ENCODE peak calls at places on chromosomes 12 and 14, in six cellular contexts. N is aorta, I is amygdala, G is posterior vena cava, M is heart right ventricle, W is DMS 273 treated with DMSO at 0.1 percent for 48 hours. A is an unnamed sample.

GRCh38 chr12:77007476-77007875 is 57.9 kb downstream of the E2F7 start:
- DNase-seq in N (no peak), I (no peak), G (no peak), M (no peak), W (no peak), A (no peak)

GRCh38 chr14:28635387-28635786 is 131.2 kb upstream of the FOXG1 start:
- DNase-seq in N (no peak), I (no peak), G (no peak), M (no peak), W (no peak), A (no peak)

GRCh38 chr14:66974397-66975025 is 214.7 kb upstream of the GARIN2 start:
- DNase-seq in N (no peak), I (no peak), G (no peak), M (no peak), W (no peak), A (no peak)

GRCh38 chr12:20494803-20495202 is 126.5 kb downstream of the PDE3A start:
- DNase-seq in N (no peak), I (no peak), G (no peak), M (no peak), W (no peak), A (no peak)

GRCh38 chr12:93699271-93700141 is 22.3 kb downstream of the CRADD start:
- DNase-seq in N (no peak), I (no peak), G (no peak), M (no peak), W (no peak), A (no peak)

GRCh38 chr14:69441948-69442347 is 42.6 kb upstream of the PLEKHD1 start:
- DNase-seq in N (no peak), I (no peak), G (no peak), M (no peak), W (no peak), A (no peak)

GRCh38 chr14:23568600-23569310 is 1.2 kb upstream of the AP1G2 start:
- DNase-seq in N (no peak), I (no peak), G (peak), M (no peak), W (no peak), A (no peak)

GRCh38 chr12:22283006-22283506 is 51.5 kb downstream of the ST8SIA1 start:
- DNase-seq in N (no peak), I (no peak), G (no peak), M (no peak), W (no peak), A (no peak)

GRCh38 chr12:19431407-19432308 is 7.6 kb upstream of the AEBP2 start:
- DNase-seq in N (no peak), I (no peak), G (no peak), M (no peak), W (no peak), A (no peak)

GRCh38 chr14:100416921-100417451 is 93.8 kb downstream of the SLC25A47 start:
- DNase-seq in N (peak), I (no peak), G (no peak), M (no peak), W (no peak), A (no peak)

GRCh38 chr12:26125451-26126339 is 858 bp upstream of the BHLHE41 start:
- DNase-seq in N (peak), I (peak), G (peak), M (peak), W (peak), A (peak)

GRCh38 chr12:18422849-18423248 is 161.5 kb downstream of the PIK3C2G start:
- DNase-seq in N (no peak), I (no peak), G (no peak), M (no peak), W (no peak), A (no peak)

GRCh38 chr12:57130941-57131340 is 2.7 kb downstream of the LRP1 start:
- DNase-seq in N (no peak), I (no peak), G (no peak), M (no peak), W (no peak), A (no peak)

A was measured in Right ventricle myocardium superior.